ENCODE peak calls at places on chromosomes 11 and 22, in five cellular contexts. I is fibroblast of lung, M is spleen, D is pancreas, Y is RWPE2. G is an unnamed sample.

GRCh38 chr11:119055901-119056300 is 1.1 kb downstream of the HYOU1 start:
- DNase-seq in D (no peak), Y (no peak), M (no peak), I (peak; percentile 30), G (peak; percentile 42)

GRCh38 chr11:45610627-45611026 is 54.8 kb downstream of the CHST1 start:
- DNase-seq in D (no peak), I (no peak), M (no peak), Y (no peak), G (no peak)

GRCh38 chr11:24145411-24145810 is 351.4 kb upstream of the LUZP2 start:
- DNase-seq in Y (no peak), I (peak; percentile 2), D (no peak), M (no peak), G (peak; percentile 56)

GRCh38 chr22:40855960-40856512 is 403 bp downstream of the ST13 start:
- DNase-seq in M (peak; percentile 90), D (no peak), Y (no peak), I (peak; percentile 38), G (peak; percentile 22)

GRCh38 chr11:57440744-57441414 is 14.0 kb upstream of the SLC43A3 start:
- DNase-seq in I (no peak), M (no peak), D (no peak), Y (no peak), G (no peak)

GRCh38 chr11:46858920-46859531 is 12.9 kb upstream of the CKAP5 start:
- DNase-seq in I (no peak), Y (no peak), D (no peak), M (no peak), G (no peak)

GRCh38 chr11:118439656-118440055 is 3.4 kb downstream of the KMT2A start:
- DNase-seq in Y (no peak), I (no peak), D (no peak), M (no peak), G (no peak)

GRCh38 chr22:20182378-20182777 is 31.5 kb upstream of the CCDC188 start:
- DNase-seq in M (no peak), Y (no peak), I (no peak), D (no peak), G (no peak)

GRCh38 chr11:72864692-72865655 is 50.8 kb downstream of the ATG16L2 start:
- DNase-seq in Y (no peak), M (no peak), I (peak; percentile 80), D (no peak), G (peak; percentile 44)

GRCh38 chr22:20117656-20118571 is 888 bp upstream of the TRMT2A start:
- DNase-seq in Y (no peak), M (peak; percentile 92), D (no peak), I (peak; percentile 51), G (peak; percentile 29)

GRCh38 chr11:67301313-67301921 is 1.9 kb upstream of the SSH3 start:
- DNase-seq in I (no peak), M (peak; percentile 78), D (peak; percentile 10), Y (peak; percentile 73), G (no peak)

GRCh38 chr11:115558635-115559034 is 54.4 kb upstream of the CADM1 start:
- DNase-seq in Y (no peak), I (no peak), D (no peak), M (no peak), G (no peak)

GRCh38 chr11:92180664-92181251 is 43.9 kb upstream of the FAT3 start:
- DNase-seq in I (peak; percentile 84), Y (no peak), M (no peak), D (no peak), G (peak; percentile 66)

GRCh38 chr22:45329536-45329936 is 19.8 kb downstream of the FAM118A start:
- DNase-seq in D (no peak), I (no peak), Y (no peak), M (no peak), G (peak; percentile 23)

GRCh38 chr11:71418643-71419042 is 29.6 kb downstream of the DHCR7 start:
- DNase-seq in D (no peak), M (no peak), I (no peak), Y (no peak), G (no peak)

DNA sequence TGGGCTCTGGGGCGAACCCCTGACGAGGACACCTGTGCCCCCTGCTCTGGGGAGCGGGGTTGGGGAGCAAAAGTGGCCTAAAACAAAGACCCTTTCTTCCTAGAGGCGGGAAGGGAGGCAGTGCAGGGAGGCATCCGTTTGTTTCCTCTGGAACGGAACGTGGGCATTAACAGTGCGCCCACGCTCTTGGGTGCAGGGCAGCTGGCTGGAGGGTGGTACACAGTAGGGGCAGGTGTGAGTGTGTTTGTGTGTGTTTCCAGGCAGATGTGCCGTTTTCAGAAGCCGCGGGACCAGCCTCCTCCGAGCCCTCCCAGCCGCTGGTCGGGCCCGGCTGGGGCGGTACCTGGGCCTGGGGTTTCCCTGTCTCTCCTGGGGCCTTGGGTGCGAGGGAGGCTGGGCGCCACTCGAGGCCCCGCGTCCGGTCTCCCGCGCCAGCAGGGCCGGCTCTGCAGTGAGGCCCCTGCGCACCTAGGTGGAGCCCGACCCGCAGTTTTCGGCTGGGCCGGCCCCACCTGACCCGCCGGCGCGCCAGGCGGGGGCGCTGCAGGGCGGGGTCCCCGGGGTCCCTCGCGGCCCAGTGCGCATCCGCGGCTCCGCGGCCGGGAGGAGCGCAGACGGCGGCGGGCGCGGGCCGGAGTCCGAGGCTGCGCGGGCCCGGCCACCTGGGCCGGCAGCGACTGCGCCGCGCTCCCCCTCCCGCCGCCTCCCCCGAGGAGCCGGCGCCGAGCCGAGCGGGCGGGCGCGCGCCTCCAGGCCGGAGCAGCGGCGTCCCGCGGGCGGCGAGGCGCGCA is 1252.7 kb downstream of the BRD1 start:
- DNase-seq in I (peak; percentile 54), M (no peak), Y (no peak), D (peak; percentile 65), G (peak; percentile 49)
- TF ChIP-seq CTCF in I (no peak), M (no peak), Y (peak; percentile 17), D (no peak), G (peak; percentile 35)

DNA sequence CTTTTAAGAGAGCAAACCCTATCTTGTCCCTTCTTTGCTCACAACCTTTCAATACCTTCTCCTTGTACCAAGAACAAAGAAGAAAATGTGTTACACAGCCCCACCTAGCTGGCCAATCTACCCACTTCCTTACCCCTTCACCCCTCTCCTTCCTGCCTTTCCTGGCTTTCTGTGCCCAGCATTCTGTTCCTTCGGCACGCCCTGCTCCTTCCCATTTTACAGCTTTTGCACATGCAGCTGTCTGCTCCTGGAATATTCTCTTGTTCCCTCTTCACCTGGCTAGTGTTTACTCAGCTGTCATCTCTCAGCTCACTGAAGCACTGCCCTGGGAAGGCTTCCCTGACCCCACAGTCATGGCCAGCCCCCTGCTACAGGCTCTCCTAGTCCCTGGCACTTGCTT is 30.6 kb downstream of the SERPINH1 start:
- DNase-seq in D (peak; percentile 29), M (no peak), I (no peak), Y (no peak), G (no peak)
- TF ChIP-seq CTCF in D (no peak), M (no peak), I (no peak), Y (peak; percentile 13), G (no peak)

GRCh38 chr11:78414321-78415051 is 3.1 kb downstream of the GAB2 start:
- DNase-seq in Y (no peak), D (no peak), M (no peak), I (no peak), G (no peak)
- TF ChIP-seq CTCF in Y (peak; percentile 83), D (peak; percentile 7), M (peak; percentile 61), I (peak; percentile 26), G (peak; percentile 68)

DNA sequence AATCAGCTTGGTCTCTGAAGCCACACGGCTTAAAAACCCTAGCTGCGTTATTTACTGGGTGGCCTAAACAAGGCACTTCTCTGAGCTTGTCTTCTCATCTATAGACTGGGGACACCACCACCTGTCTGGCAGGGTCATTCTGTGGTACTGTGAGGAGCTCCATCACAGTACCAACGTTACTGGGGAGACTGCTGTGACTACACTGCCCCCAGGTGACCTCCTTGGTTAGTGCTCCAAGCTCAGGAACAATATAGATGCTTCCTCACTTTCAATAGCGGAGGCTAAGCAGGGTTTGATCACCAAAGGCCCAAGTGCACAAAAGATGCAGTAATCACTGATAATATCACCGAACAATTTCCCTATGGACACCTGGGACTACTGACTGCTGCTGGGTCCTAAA is 18.9 kb downstream of the PRPF19 start:
- DNase-seq in I (peak; percentile 27), Y (no peak), D (no peak), M (no peak), G (peak; percentile 41)
- TF ChIP-seq CTCF in I (peak; percentile 67), Y (peak; percentile 52), D (no peak), M (peak; percentile 49), G (peak; percentile 74)

G was measured in AG10803.